ENCODE peak calls at places on chromosomes 16 and 17, in seven cellular contexts. V is fibroblast of villous mesenchyme; K is NCI-H82; A is Kasumi-1; T is OCI-LY7; B is fibroblast of lung; X is stimulated activated CD8-positive, alpha-beta memory T cell treated with anti-CD3 and anti-CD28 coated beads, Interleukin-15, amount 100 ng/mL, for 24 hours. R is an unnamed sample.

GRCh38 chr17:67244621-67245072 is 349 bp downstream of the HELZ start:
- DNase-seq in V (no peak), K (peak; percentile 58), A (no peak), T (no peak), B (no peak), X (no peak), R (peak; percentile 84)

GRCh38 chr17:80850817-80851216 is 140.8 kb upstream of the CHMP6 start:
- DNase-seq in V (no peak), K (no peak), A (no peak), T (no peak), B (peak; percentile 44), X (no peak), R (no peak)

GRCh38 chr16:68707341-68708152 is 29.5 kb upstream of the CDH1 start:
- DNase-seq in V (peak; percentile 52), K (peak; percentile 28), A (no peak), T (no peak), B (peak; percentile 12), X (no peak), R (no peak)

GRCh38 chr16:35562471-35562870 is 2103.1 kb downstream of the TP53TG3F start:
- DNase-seq in V (no peak), K (no peak), A (no peak), T (no peak), B (no peak), X (no peak), R (no peak)

GRCh38 chr17:40317345-40317873 is 8.4 kb downstream of the RARA start:
- DNase-seq in V (peak; percentile 82), K (peak; percentile 95), A (peak; percentile 38), T (peak; percentile 70), B (peak; percentile 65), X (no peak), R (peak; percentile 74)

GRCh38 chr16:78939600-78939999 is 660.9 kb downstream of the MAF start:
- DNase-seq in V (no peak), K (no peak), A (no peak), T (no peak), B (no peak), X (no peak), R (no peak)

GRCh38 chr16:65122974-65123845 is 1.3 kb upstream of the CDH11 start:
- DNase-seq in V (peak; percentile 70), K (peak; percentile 39), A (no peak), T (no peak), B (peak; percentile 71), X (no peak), R (peak; percentile 41)

GRCh38 chr16:31460582-31461002 is 1.3 kb downstream of the ARMC5 start:
- DNase-seq in V (peak; percentile 75), K (peak; percentile 47), A (peak; percentile 37), T (peak; percentile 67), B (peak; percentile 73), X (no peak), R (peak; percentile 25)

GRCh38 chr17:73271078-73271477 is 9.4 kb upstream of the CPSF4L start:
- DNase-seq in V (no peak), K (no peak), A (no peak), T (peak; percentile 61), B (no peak), X (no peak), R (no peak)

GRCh38 chr17:76270770-76271668 is 5.9 kb downstream of the UBALD2 start:
- DNase-seq in V (no peak), K (no peak), A (no peak), T (peak; percentile 47), B (no peak), X (no peak), R (peak; percentile 34)

GRCh38 chr17:47997595-47997994 is 26.7 kb downstream of the CDK5RAP3 start:
- DNase-seq in V (no peak), K (no peak), A (no peak), T (no peak), B (no peak), X (no peak), R (peak; percentile 22)

GRCh38 chr17:49193513-49194296 is 16.7 kb downstream of the GNGT2 start:
- DNase-seq in V (peak; percentile 58), K (peak; percentile 95), A (peak; percentile 40), T (peak; percentile 35), B (peak; percentile 59), X (no peak), R (peak; percentile 89)

GRCh38 chr17:50087246-50087911 is 7.8 kb upstream of the PDK2 start:
- DNase-seq in V (peak; percentile 72), K (peak; percentile 88), A (peak; percentile 92), T (peak; percentile 76), B (peak; percentile 71), X (peak; percentile 58), R (peak; percentile 92)

GRCh38 chr16:13798211-13798610 is 121.7 kb upstream of the ERCC4 start:
- DNase-seq in V (no peak), K (peak; percentile 96), A (no peak), T (no peak), B (no peak), X (no peak), R (peak; percentile 58)

GRCh38 chr17:8326591-8327583 is 12.8 kb upstream of the ODF4 start:
- DNase-seq in V (peak; percentile 36), K (no peak), A (peak; percentile 31), T (no peak), B (peak; percentile 29), X (no peak), R (no peak)

GRCh38 chr16:84482001-84482891 is 22.2 kb downstream of the MEAK7 start:
- DNase-seq in V (no peak), K (no peak), A (no peak), T (no peak), B (no peak), X (no peak), R (no peak)

GRCh38 chr17:4856937-4857314 is 23.8 kb downstream of the MINK1 start:
- DNase-seq in V (no peak), K (no peak), A (no peak), T (no peak), B (no peak), X (no peak), R (no peak)

GRCh38 chr17:40129498-40129897 is 7.7 kb downstream of the MSL1 start:
- DNase-seq in V (no peak), K (no peak), A (no peak), T (no peak), B (no peak), X (no peak), R (no peak)

GRCh38 chr17:44345497-44346026 is 460 bp downstream of the GRN start:
- DNase-seq in V (peak; percentile 63), K (peak; percentile 86), A (peak; percentile 81), T (peak; percentile 71), B (peak; percentile 58), X (no peak), R (peak; percentile 81)

GRCh38 chr16:51939371-51940005 is 607.5 kb downstream of the TOX3 start:
- DNase-seq in V (no peak), K (peak; percentile 90), A (no peak), T (no peak), B (no peak), X (no peak), R (peak; percentile 70)

GRCh38 chr17:81241648-81242420 is 2.7 kb downstream of the NDUFAF8 start:
- DNase-seq in V (peak; percentile 41), K (peak; percentile 83), A (peak; percentile 61), T (peak; percentile 89), B (peak; percentile 30), X (peak; percentile 59), R (peak; percentile 93)

GRCh38 chr16:1815461-1815860 is 11.2 kb downstream of the HAGH start:
- DNase-seq in V (peak; percentile 89), K (no peak), A (no peak), T (no peak), B (no peak), X (no peak), R (no peak)

GRCh38 chr17:616407-616806 is 98.2 kb downstream of the VPS53 start:
- DNase-seq in V (no peak), K (no peak), A (no peak), T (no peak), B (no peak), X (no peak), R (no peak)

GRCh38 chr16:47236716-47237115 is 93.0 kb upstream of the NETO2 start:
- DNase-seq in V (no peak), K (no peak), A (no peak), T (no peak), B (no peak), X (no peak), R (no peak)

GRCh38 chr17:58279016-58279671 is 1.6 kb downstream of the MPO start:
- DNase-seq in V (peak; percentile 11), K (no peak), A (no peak), T (no peak), B (peak; percentile 55), X (no peak), R (peak; percentile 49)

GRCh38 chr16:66911112-66911511 is 7.6 kb downstream of the CDH16 start:
- DNase-seq in V (no peak), K (no peak), A (no peak), T (no peak), B (no peak), X (no peak), R (no peak)

GRCh38 chr16:28473714-28474265 is 1.7 kb upstream of the NPIPB7 start:
- DNase-seq in V (no peak), K (no peak), A (no peak), T (no peak), B (no peak), X (no peak), R (no peak)

GRCh38 chr16:11256657-11257130 is 690 bp upstream of the SOCS1 start:
- DNase-seq in V (peak; percentile 73), K (peak; percentile 55), A (no peak), T (no peak), B (peak; percentile 55), X (no peak), R (peak; percentile 63)

GRCh38 chr16:83701494-83701893 is 106.3 kb upstream of the HSBP1 start:
- DNase-seq in V (peak; percentile 59), K (peak; percentile 52), A (peak; percentile 53), T (peak; percentile 23), B (peak; percentile 33), X (no peak), R (no peak)

GRCh38 chr16:47956881-47957280 is 198.9 kb downstream of the ABCC12 start:
- DNase-seq in V (no peak), K (no peak), A (no peak), T (no peak), B (no peak), X (no peak), R (no peak)

GRCh38 chr16:1775846-1776671 is 3.1 kb upstream of the MRPS34 start:
- DNase-seq in V (no peak), K (peak; percentile 74), A (no peak), T (no peak), B (no peak), X (no peak), R (peak; percentile 69)

GRCh38 chr17:64146418-64147109 is 16.6 kb upstream of the ERN1 start:
- DNase-seq in V (peak; percentile 75), K (peak; percentile 73), A (peak; percentile 71), T (peak; percentile 70), B (peak; percentile 83), X (peak; percentile 33), R (peak; percentile 75)

GRCh38 chr17:18946536-18946935 is 5.4 kb upstream of the SLC5A10 start:
- DNase-seq in V (no peak), K (no peak), A (peak; percentile 90), T (no peak), B (no peak), X (no peak), R (no peak)

GRCh38 chr17:38738686-38739085 is 8.5 kb downstream of the CISD3 start:
- DNase-seq in V (no peak), K (no peak), A (no peak), T (no peak), B (no peak), X (no peak), R (no peak)

GRCh38 chr17:6467567-6467966 is 23.3 kb downstream of the PIMREG start:
- DNase-seq in V (no peak), K (no peak), A (no peak), T (no peak), B (no peak), X (no peak), R (no peak)

GRCh38 chr16:11107781-11108465 is 148.1 kb downstream of the SOCS1 start:
- DNase-seq in V (peak; percentile 73), K (no peak), A (no peak), T (no peak), B (peak; percentile 75), X (no peak), R (no peak)

GRCh38 chr17:45013021-45013997 is 38.1 kb downstream of the DCAKD start:
- DNase-seq in V (no peak), K (peak; percentile 77), A (no peak), T (no peak), B (peak; percentile 52), X (no peak), R (no peak)

GRCh38 chr16:70681382-70682238 is 4.2 kb downstream of the MTSS2 start:
- DNase-seq in V (no peak), K (no peak), A (no peak), T (no peak), B (no peak), X (no peak), R (no peak)